ENCODE peak calls at places on chromosome 5, in ten cellular contexts. X is A549, J is HCT116, B is ovary, I is NB4, R is GM12892, D is esophagus squamous epithelium, G is endothelial cell of umbilical vein, M is IMR-90, T is lower leg skin. F is an unnamed sample.

GRCh38 chr5:36585696-36586095 is 20.7 kb upstream of the SLC1A3 start:
- DNase-seq in X (no peak), J (no peak), B (no peak), I (peak), R (no peak), D (no peak), G (no peak), M (no peak), T (no peak), F (no peak)

GRCh38 chr5:115271295-115272060 is 8.8 kb upstream of the PGGT1B start:
- DNase-seq in X (no peak), J (no peak), B (no peak), I (no peak), R (no peak), D (no peak), G (no peak), M (no peak), T (no peak), F (no peak)

GRCh38 chr5:68533571-68534051 is 318.1 kb downstream of the PIK3R1 start:
- DNase-seq in X (no peak), J (no peak), B (no peak), I (peak), R (no peak), D (no peak), G (no peak), M (no peak), T (no peak), F (no peak)

GRCh38 chr5:153629027-153629426 is 138.6 kb downstream of the GRIA1 start:
- DNase-seq in X (no peak), J (peak), B (peak), I (peak), R (no peak), D (no peak), G (peak), M (peak), T (no peak), F (no peak)

GRCh38 chr5:31664566-31664965 is 25.6 kb downstream of the PDZD2 start:
- DNase-seq in X (peak), J (peak), B (no peak), I (peak), R (peak), D (no peak), G (no peak), M (peak), T (no peak), F (peak)

GRCh38 chr5:107104774-107105050 is 566.0 kb downstream of the EFNA5 start:
- DNase-seq in X (peak), J (no peak), B (no peak), I (no peak), R (no peak), D (no peak), G (no peak), M (no peak), T (no peak), F (no peak)

GRCh38 chr5:59218424-59219045 is 635.7 kb downstream of the RAB3C start:
- DNase-seq in X (no peak), J (no peak), B (no peak), I (peak), R (no peak), D (no peak), G (peak), M (peak), T (no peak), F (no peak)

GRCh38 chr5:156699147-156699546 is 150.9 kb upstream of the PPP1R2B start:
- DNase-seq in X (no peak), J (no peak), B (no peak), I (no peak), R (no peak), D (no peak), G (no peak), M (no peak), T (no peak), F (no peak)

GRCh38 chr5:61000887-61001286 is 55.9 kb downstream of the NDUFAF2 start:
- DNase-seq in X (no peak), J (no peak), B (no peak), I (no peak), R (no peak), D (no peak), G (no peak), M (peak), T (no peak), F (no peak)

GRCh38 chr5:131609774-131610173 is 25.3 kb downstream of the RAPGEF6 start:
- DNase-seq in X (no peak), J (no peak), B (no peak), I (no peak), R (no peak), D (no peak), G (no peak), M (peak), T (no peak), F (no peak)

GRCh38 chr5:134541736-134542376 is 16.4 kb downstream of the JADE2 start:
- DNase-seq in X (no peak), J (no peak), B (peak), I (peak), R (no peak), D (no peak), G (peak), M (peak), T (no peak), F (no peak)

GRCh38 chr5:175752826-175753535 is 95.1 kb downstream of the HRH2 start:
- DNase-seq in X (no peak), J (no peak), B (no peak), I (no peak), R (no peak), D (no peak), G (no peak), M (no peak), T (peak), F (no peak)

GRCh38 chr5:133869675-133869978 is 98.8 kb downstream of the C5orf15 start:
- DNase-seq in X (no peak), J (no peak), B (no peak), I (no peak), R (no peak), D (no peak), G (no peak), M (no peak), T (no peak), F (no peak)

GRCh38 chr5:158725223-158725825 is 374.4 kb downstream of the EBF1 start:
- DNase-seq in X (no peak), J (no peak), B (no peak), I (peak), R (no peak), D (no peak), G (no peak), M (no peak), T (no peak), F (no peak)

GRCh38 chr5:33049845-33050244 is 338.7 kb downstream of the NPR3 start:
- DNase-seq in X (peak), J (peak), B (no peak), I (no peak), R (no peak), D (no peak), G (peak), M (peak), T (no peak), F (no peak)
- TF ChIP-seq POLR2A in X (no peak), J (no peak), B (no peak), I (no peak), R (no peak), D (no peak), G (no peak), M (no peak), T (no peak), F (no peak)

GRCh38 chr5:73565166-73565968 is at the start of the genes ANKRA2 and UTP15:
- DNase-seq in X (peak), J (peak), B (peak), I (peak), R (peak), D (peak), G (peak), M (peak), T (peak), F (peak)
- TF ChIP-seq POLR2A in X (peak), J (peak), B (peak), I (peak), R (peak), D (peak), G (peak), M (peak), T (no peak), F (peak)

GRCh38 chr5:140113699-140114263 is at the start of gene PURA:
- DNase-seq in X (peak), J (peak), B (peak), I (peak), R (peak), D (peak), G (peak), M (peak), T (peak), F (peak)
- TF ChIP-seq POLR2A in X (peak), J (no peak), B (peak), I (peak), R (peak), D (peak), G (peak), M (peak), T (no peak), F (peak)

GRCh38 chr5:10760976-10761841 is at the start of gene DAP:
- DNase-seq in X (peak), J (peak), B (peak), I (peak), R (peak), D (peak), G (peak), M (peak), T (peak), F (peak)
- TF ChIP-seq POLR2A in X (peak), J (no peak), B (peak), I (peak), R (peak), D (no peak), G (peak), M (peak), T (no peak), F (peak)

GRCh38 chr5:16616536-16617271 is at the start of gene RETREG1:
- DNase-seq in X (peak), J (peak), B (peak), I (peak), R (peak), D (no peak), G (peak), M (no peak), T (peak), F (peak)
- TF ChIP-seq POLR2A in X (peak), J (no peak), B (no peak), I (no peak), R (no peak), D (no peak), G (no peak), M (no peak), T (no peak), F (no peak)

GRCh38 chr5:52800394-52801213 is 12.9 kb downstream of the ITGA1 start:
- DNase-seq in X (peak), J (no peak), B (peak), I (peak), R (no peak), D (peak), G (peak), M (peak), T (peak), F (no peak)
- TF ChIP-seq POLR2A in X (peak), J (no peak), B (no peak), I (no peak), R (no peak), D (peak), G (no peak), M (no peak), T (no peak), F (no peak)